ENCODE peak calls at places on chromosomes 7 and 10, in four cellular contexts. One of them, this sample, is unnamed.

GRCh38 chr7:11623093-11623678 is 208.8 kb downstream of the THSD7A start:
- DNase-seq in activated CD4-positive, alpha-beta T cell treated with anti-CD3 and anti-CD28 coated beads, Interleukin-2, amount 10 ng/mL, durations not matched to agents 7 days and 5 days: no peak
- DNase-seq in stimulated activated naive CD8-positive, alpha-beta T cell treated with anti-CD3 and anti-CD28 coated beads, Interleukin-15, amount 100 ng/mL, for 72 hours: no peak
- DNase-seq in colonic mucosa: no peak
- DNase-seq in this sample: no peak

GRCh38 chr7:1513657-1514095 is 9.5 kb upstream of the INTS1 start:
- DNase-seq in stimulated activated naive CD8-positive, alpha-beta T cell treated with anti-CD3 and anti-CD28 coated beads, Interleukin-15, amount 100 ng/mL, for 72 hours: no peak
- DNase-seq in activated CD4-positive, alpha-beta T cell treated with anti-CD3 and anti-CD28 coated beads, Interleukin-2, amount 10 ng/mL, durations not matched to agents 7 days and 5 days: no peak
- DNase-seq in colonic mucosa: no peak
- DNase-seq in this sample: no peak

GRCh38 chr7:21086688-21087087 is 300.0 kb upstream of the SP8 start:
- DNase-seq in colonic mucosa: no peak
- DNase-seq in activated CD4-positive, alpha-beta T cell treated with anti-CD3 and anti-CD28 coated beads, Interleukin-2, amount 10 ng/mL, durations not matched to agents 7 days and 5 days: no peak
- DNase-seq in stimulated activated naive CD8-positive, alpha-beta T cell treated with anti-CD3 and anti-CD28 coated beads, Interleukin-15, amount 100 ng/mL, for 72 hours: no peak
- DNase-seq in this sample: no peak

GRCh38 chr7:3520206-3520605 is 219.2 kb downstream of the SDK1 start:
- DNase-seq in activated CD4-positive, alpha-beta T cell treated with anti-CD3 and anti-CD28 coated beads, Interleukin-2, amount 10 ng/mL, durations not matched to agents 7 days and 5 days: no peak
- DNase-seq in colonic mucosa: no peak
- DNase-seq in stimulated activated naive CD8-positive, alpha-beta T cell treated with anti-CD3 and anti-CD28 coated beads, Interleukin-15, amount 100 ng/mL, for 72 hours: no peak
- DNase-seq in this sample: no peak

GRCh38 chr10:68301790-68302502 is 29.9 kb upstream of the HNRNPH3 start:
- DNase-seq in activated CD4-positive, alpha-beta T cell treated with anti-CD3 and anti-CD28 coated beads, Interleukin-2, amount 10 ng/mL, durations not matched to agents 7 days and 5 days: no peak
- DNase-seq in stimulated activated naive CD8-positive, alpha-beta T cell treated with anti-CD3 and anti-CD28 coated beads, Interleukin-15, amount 100 ng/mL, for 72 hours: no peak
- DNase-seq in colonic mucosa: no peak
- DNase-seq in this sample: peak

GRCh38 chr7:5420841-5421625 is 2.6 kb downstream of the TNRC18 start:
- DNase-seq in activated CD4-positive, alpha-beta T cell treated with anti-CD3 and anti-CD28 coated beads, Interleukin-2, amount 10 ng/mL, durations not matched to agents 7 days and 5 days: no peak
- DNase-seq in stimulated activated naive CD8-positive, alpha-beta T cell treated with anti-CD3 and anti-CD28 coated beads, Interleukin-15, amount 100 ng/mL, for 72 hours: no peak
- DNase-seq in colonic mucosa: peak
- DNase-seq in this sample: no peak

GRCh38 chr7:116464375-116464774 is 35.2 kb upstream of the CAV2 start:
- DNase-seq in colonic mucosa: no peak
- DNase-seq in stimulated activated naive CD8-positive, alpha-beta T cell treated with anti-CD3 and anti-CD28 coated beads, Interleukin-15, amount 100 ng/mL, for 72 hours: no peak
- DNase-seq in activated CD4-positive, alpha-beta T cell treated with anti-CD3 and anti-CD28 coated beads, Interleukin-2, amount 10 ng/mL, durations not matched to agents 7 days and 5 days: no peak
- DNase-seq in this sample: no peak

GRCh38 chr10:34854147-34854601 is 39.1 kb upstream of the PARD3 start:
- DNase-seq in activated CD4-positive, alpha-beta T cell treated with anti-CD3 and anti-CD28 coated beads, Interleukin-2, amount 10 ng/mL, durations not matched to agents 7 days and 5 days: no peak
- DNase-seq in colonic mucosa: no peak
- DNase-seq in stimulated activated naive CD8-positive, alpha-beta T cell treated with anti-CD3 and anti-CD28 coated beads, Interleukin-15, amount 100 ng/mL, for 72 hours: no peak
- DNase-seq in this sample: peak

GRCh38 chr7:128356546-128357365 is 4.7 kb downstream of the PRRT4 start:
- DNase-seq in stimulated activated naive CD8-positive, alpha-beta T cell treated with anti-CD3 and anti-CD28 coated beads, Interleukin-15, amount 100 ng/mL, for 72 hours: no peak
- DNase-seq in activated CD4-positive, alpha-beta T cell treated with anti-CD3 and anti-CD28 coated beads, Interleukin-2, amount 10 ng/mL, durations not matched to agents 7 days and 5 days: no peak
- DNase-seq in colonic mucosa: no peak
- DNase-seq in this sample: no peak

GRCh38 chr10:69123306-69123746 is 652 bp upstream of the VPS26A start:
- DNase-seq in stimulated activated naive CD8-positive, alpha-beta T cell treated with anti-CD3 and anti-CD28 coated beads, Interleukin-15, amount 100 ng/mL, for 72 hours: no peak
- DNase-seq in colonic mucosa: peak
- DNase-seq in activated CD4-positive, alpha-beta T cell treated with anti-CD3 and anti-CD28 coated beads, Interleukin-2, amount 10 ng/mL, durations not matched to agents 7 days and 5 days: no peak
- DNase-seq in this sample: peak

GRCh38 chr7:22346383-22347107 is 10.4 kb downstream of the RAPGEF5 start:
- DNase-seq in stimulated activated naive CD8-positive, alpha-beta T cell treated with anti-CD3 and anti-CD28 coated beads, Interleukin-15, amount 100 ng/mL, for 72 hours: no peak
- DNase-seq in activated CD4-positive, alpha-beta T cell treated with anti-CD3 and anti-CD28 coated beads, Interleukin-2, amount 10 ng/mL, durations not matched to agents 7 days and 5 days: no peak
- DNase-seq in colonic mucosa: no peak
- DNase-seq in this sample: no peak

GRCh38 chr10:110081914-110082313 is 74.1 kb downstream of the ADD3 start:
- DNase-seq in colonic mucosa: no peak
- DNase-seq in stimulated activated naive CD8-positive, alpha-beta T cell treated with anti-CD3 and anti-CD28 coated beads, Interleukin-15, amount 100 ng/mL, for 72 hours: no peak
- DNase-seq in activated CD4-positive, alpha-beta T cell treated with anti-CD3 and anti-CD28 coated beads, Interleukin-2, amount 10 ng/mL, durations not matched to agents 7 days and 5 days: no peak
- DNase-seq in this sample: peak

GRCh38 chr7:4470246-4470645 is 211.8 kb upstream of the FOXK1 start:
- DNase-seq in colonic mucosa: no peak
- DNase-seq in activated CD4-positive, alpha-beta T cell treated with anti-CD3 and anti-CD28 coated beads, Interleukin-2, amount 10 ng/mL, durations not matched to agents 7 days and 5 days: no peak
- DNase-seq in stimulated activated naive CD8-positive, alpha-beta T cell treated with anti-CD3 and anti-CD28 coated beads, Interleukin-15, amount 100 ng/mL, for 72 hours: no peak
- DNase-seq in this sample: no peak

GRCh38 chr10:90222372-90222771 is 521.0 kb downstream of the KIF20B start:
- DNase-seq in stimulated activated naive CD8-positive, alpha-beta T cell treated with anti-CD3 and anti-CD28 coated beads, Interleukin-15, amount 100 ng/mL, for 72 hours: no peak
- DNase-seq in colonic mucosa: no peak
- DNase-seq in activated CD4-positive, alpha-beta T cell treated with anti-CD3 and anti-CD28 coated beads, Interleukin-2, amount 10 ng/mL, durations not matched to agents 7 days and 5 days: no peak
- DNase-seq in this sample: peak

GRCh38 chr10:103232772-103233488 is 12.8 kb upstream of the RPEL1 start:
- DNase-seq in activated CD4-positive, alpha-beta T cell treated with anti-CD3 and anti-CD28 coated beads, Interleukin-2, amount 10 ng/mL, durations not matched to agents 7 days and 5 days: no peak
- DNase-seq in colonic mucosa: no peak
- DNase-seq in stimulated activated naive CD8-positive, alpha-beta T cell treated with anti-CD3 and anti-CD28 coated beads, Interleukin-15, amount 100 ng/mL, for 72 hours: no peak
- DNase-seq in this sample: no peak

GRCh38 chr7:154744226-154744860 is 258.6 kb downstream of the PAXIP1 start:
- DNase-seq in colonic mucosa: peak
- DNase-seq in activated CD4-positive, alpha-beta T cell treated with anti-CD3 and anti-CD28 coated beads, Interleukin-2, amount 10 ng/mL, durations not matched to agents 7 days and 5 days: peak
- DNase-seq in stimulated activated naive CD8-positive, alpha-beta T cell treated with anti-CD3 and anti-CD28 coated beads, Interleukin-15, amount 100 ng/mL, for 72 hours: no peak
- DNase-seq in this sample: peak

GRCh38 chr7:46432666-46433065 is 511.6 kb upstream of the IGFBP3 start:
- DNase-seq in colonic mucosa: no peak
- DNase-seq in stimulated activated naive CD8-positive, alpha-beta T cell treated with anti-CD3 and anti-CD28 coated beads, Interleukin-15, amount 100 ng/mL, for 72 hours: no peak
- DNase-seq in activated CD4-positive, alpha-beta T cell treated with anti-CD3 and anti-CD28 coated beads, Interleukin-2, amount 10 ng/mL, durations not matched to agents 7 days and 5 days: no peak
- DNase-seq in this sample: no peak

GRCh38 chr10:69435966-69436520 is 15.2 kb upstream of the TSPAN15 start:
- DNase-seq in activated CD4-positive, alpha-beta T cell treated with anti-CD3 and anti-CD28 coated beads, Interleukin-2, amount 10 ng/mL, durations not matched to agents 7 days and 5 days: no peak
- DNase-seq in colonic mucosa: no peak
- DNase-seq in stimulated activated naive CD8-positive, alpha-beta T cell treated with anti-CD3 and anti-CD28 coated beads, Interleukin-15, amount 100 ng/mL, for 72 hours: no peak
- DNase-seq in this sample: no peak

GRCh38 chr7:25583655-25584054 is 355.4 kb upstream of the NPVF start:
- DNase-seq in colonic mucosa: no peak
- DNase-seq in activated CD4-positive, alpha-beta T cell treated with anti-CD3 and anti-CD28 coated beads, Interleukin-2, amount 10 ng/mL, durations not matched to agents 7 days and 5 days: no peak
- DNase-seq in stimulated activated naive CD8-positive, alpha-beta T cell treated with anti-CD3 and anti-CD28 coated beads, Interleukin-15, amount 100 ng/mL, for 72 hours: no peak
- DNase-seq in this sample: no peak

GRCh38 chr7:137996871-137997270 is 5.0 kb downstream of the CREB3L2 start:
- DNase-seq in activated CD4-positive, alpha-beta T cell treated with anti-CD3 and anti-CD28 coated beads, Interleukin-2, amount 10 ng/mL, durations not matched to agents 7 days and 5 days: no peak
- DNase-seq in stimulated activated naive CD8-positive, alpha-beta T cell treated with anti-CD3 and anti-CD28 coated beads, Interleukin-15, amount 100 ng/mL, for 72 hours: no peak
- DNase-seq in colonic mucosa: no peak
- DNase-seq in this sample: no peak

GRCh38 chr7:26365077-26365896 is 73.6 kb downstream of the SNX10 start:
- DNase-seq in stimulated activated naive CD8-positive, alpha-beta T cell treated with anti-CD3 and anti-CD28 coated beads, Interleukin-15, amount 100 ng/mL, for 72 hours: peak
- DNase-seq in activated CD4-positive, alpha-beta T cell treated with anti-CD3 and anti-CD28 coated beads, Interleukin-2, amount 10 ng/mL, durations not matched to agents 7 days and 5 days: peak
- DNase-seq in colonic mucosa: peak
- DNase-seq in this sample: no peak

GRCh38 chr7:36366005-36366583 is 23.6 kb upstream of the ANLN start:
- DNase-seq in stimulated activated naive CD8-positive, alpha-beta T cell treated with anti-CD3 and anti-CD28 coated beads, Interleukin-15, amount 100 ng/mL, for 72 hours: no peak
- DNase-seq in activated CD4-positive, alpha-beta T cell treated with anti-CD3 and anti-CD28 coated beads, Interleukin-2, amount 10 ng/mL, durations not matched to agents 7 days and 5 days: no peak
- DNase-seq in colonic mucosa: no peak
- DNase-seq in this sample: no peak

GRCh38 chr7:112869111-112869774 is 79.0 kb upstream of the TMEM168 start:
- DNase-seq in activated CD4-positive, alpha-beta T cell treated with anti-CD3 and anti-CD28 coated beads, Interleukin-2, amount 10 ng/mL, durations not matched to agents 7 days and 5 days: peak
- DNase-seq in colonic mucosa: peak
- DNase-seq in stimulated activated naive CD8-positive, alpha-beta T cell treated with anti-CD3 and anti-CD28 coated beads, Interleukin-15, amount 100 ng/mL, for 72 hours: peak
- DNase-seq in this sample: peak

GRCh38 chr10:114367041-114367675 is 37.1 kb downstream of the AFAP1L2 start:
- DNase-seq in activated CD4-positive, alpha-beta T cell treated with anti-CD3 and anti-CD28 coated beads, Interleukin-2, amount 10 ng/mL, durations not matched to agents 7 days and 5 days: no peak
- DNase-seq in colonic mucosa: no peak
- DNase-seq in stimulated activated naive CD8-positive, alpha-beta T cell treated with anti-CD3 and anti-CD28 coated beads, Interleukin-15, amount 100 ng/mL, for 72 hours: no peak
- DNase-seq in this sample: no peak

GRCh38 chr10:21292763-21293517 is 232.5 kb downstream of the SKIDA1 start:
- DNase-seq in stimulated activated naive CD8-positive, alpha-beta T cell treated with anti-CD3 and anti-CD28 coated beads, Interleukin-15, amount 100 ng/mL, for 72 hours: no peak
- DNase-seq in activated CD4-positive, alpha-beta T cell treated with anti-CD3 and anti-CD28 coated beads, Interleukin-2, amount 10 ng/mL, durations not matched to agents 7 days and 5 days: no peak
- DNase-seq in colonic mucosa: peak
- DNase-seq in this sample: peak

GRCh38 chr10:21402606-21403083 is 122.8 kb downstream of the SKIDA1 start:
- DNase-seq in activated CD4-positive, alpha-beta T cell treated with anti-CD3 and anti-CD28 coated beads, Interleukin-2, amount 10 ng/mL, durations not matched to agents 7 days and 5 days: no peak
- DNase-seq in stimulated activated naive CD8-positive, alpha-beta T cell treated with anti-CD3 and anti-CD28 coated beads, Interleukin-15, amount 100 ng/mL, for 72 hours: no peak
- DNase-seq in colonic mucosa: no peak
- DNase-seq in this sample: no peak

GRCh38 chr7:129388353-129389098 is 45.7 kb upstream of the STRIP2 start:
- DNase-seq in stimulated activated naive CD8-positive, alpha-beta T cell treated with anti-CD3 and anti-CD28 coated beads, Interleukin-15, amount 100 ng/mL, for 72 hours: no peak
- DNase-seq in colonic mucosa: no peak
- DNase-seq in activated CD4-positive, alpha-beta T cell treated with anti-CD3 and anti-CD28 coated beads, Interleukin-2, amount 10 ng/mL, durations not matched to agents 7 days and 5 days: no peak
- DNase-seq in this sample: no peak

GRCh38 chr10:613217-613616 is 76.3 kb downstream of the DIP2C start:
- DNase-seq in colonic mucosa: peak
- DNase-seq in activated CD4-positive, alpha-beta T cell treated with anti-CD3 and anti-CD28 coated beads, Interleukin-2, amount 10 ng/mL, durations not matched to agents 7 days and 5 days: no peak
- DNase-seq in stimulated activated naive CD8-positive, alpha-beta T cell treated with anti-CD3 and anti-CD28 coated beads, Interleukin-15, amount 100 ng/mL, for 72 hours: no peak
- DNase-seq in this sample: no peak

GRCh38 chr7:43248961-43249807 is 136.7 kb downstream of the HECW1 start:
- DNase-seq in stimulated activated naive CD8-positive, alpha-beta T cell treated with anti-CD3 and anti-CD28 coated beads, Interleukin-15, amount 100 ng/mL, for 72 hours: no peak
- DNase-seq in activated CD4-positive, alpha-beta T cell treated with anti-CD3 and anti-CD28 coated beads, Interleukin-2, amount 10 ng/mL, durations not matched to agents 7 days and 5 days: no peak
- DNase-seq in colonic mucosa: peak
- DNase-seq in this sample: peak

GRCh38 chr10:79260803-79261740 is 86.2 kb upstream of the PPIF start:
- DNase-seq in colonic mucosa: no peak
- DNase-seq in stimulated activated naive CD8-positive, alpha-beta T cell treated with anti-CD3 and anti-CD28 coated beads, Interleukin-15, amount 100 ng/mL, for 72 hours: no peak
- DNase-seq in activated CD4-positive, alpha-beta T cell treated with anti-CD3 and anti-CD28 coated beads, Interleukin-2, amount 10 ng/mL, durations not matched to agents 7 days and 5 days: no peak
- DNase-seq in this sample: no peak

GRCh38 chr10:92479541-92479940 is 94.4 kb downstream of the IDE start:
- DNase-seq in stimulated activated naive CD8-positive, alpha-beta T cell treated with anti-CD3 and anti-CD28 coated beads, Interleukin-15, amount 100 ng/mL, for 72 hours: no peak
- DNase-seq in activated CD4-positive, alpha-beta T cell treated with anti-CD3 and anti-CD28 coated beads, Interleukin-2, amount 10 ng/mL, durations not matched to agents 7 days and 5 days: no peak
- DNase-seq in colonic mucosa: no peak
- DNase-seq in this sample: no peak

GRCh38 chr10:61286695-61287094 is 166.5 kb downstream of the TMEM26 start:
- DNase-seq in activated CD4-positive, alpha-beta T cell treated with anti-CD3 and anti-CD28 coated beads, Interleukin-2, amount 10 ng/mL, durations not matched to agents 7 days and 5 days: peak
- DNase-seq in stimulated activated naive CD8-positive, alpha-beta T cell treated with anti-CD3 and anti-CD28 coated beads, Interleukin-15, amount 100 ng/mL, for 72 hours: peak
- DNase-seq in colonic mucosa: no peak
- DNase-seq in this sample: no peak

GRCh38 chr10:48450233-48450810 is 143.8 kb downstream of the MAPK8 start:
- DNase-seq in activated CD4-positive, alpha-beta T cell treated with anti-CD3 and anti-CD28 coated beads, Interleukin-2, amount 10 ng/mL, durations not matched to agents 7 days and 5 days: no peak
- DNase-seq in stimulated activated naive CD8-positive, alpha-beta T cell treated with anti-CD3 and anti-CD28 coated beads, Interleukin-15, amount 100 ng/mL, for 72 hours: no peak
- DNase-seq in colonic mucosa: no peak
- DNase-seq in this sample: no peak

This sample was measured in H54.